ENCODE peak calls at places on chromosome 15, in seven cellular contexts. One of them, this sample, is unnamed.

GRCh38 chr15:76178321-76178720 is 118.5 kb downstream of the TMEM266 start:
- DNase-seq in cardiac muscle cell: no peak
- DNase-seq in K562: no peak
- DNase-seq in heart left ventricle: no peak
- DNase-seq in thoracic aorta: no peak
- DNase-seq in colonic mucosa: no peak
- DNase-seq in fibroblast of lung: no peak
- DNase-seq in this sample: peak; percentile 30

GRCh38 chr15:57720861-57721260 is 14.3 kb downstream of the POLR2M start:
- DNase-seq in cardiac muscle cell: no peak
- DNase-seq in K562: no peak
- DNase-seq in heart left ventricle: no peak
- DNase-seq in thoracic aorta: no peak
- DNase-seq in colonic mucosa: no peak
- DNase-seq in fibroblast of lung: peak; percentile 70
- DNase-seq in this sample: no peak

GRCh38 chr15:76169013-76169412 is 109.2 kb downstream of the TMEM266 start:
- DNase-seq in cardiac muscle cell: no peak
- DNase-seq in K562: peak; percentile 50
- DNase-seq in heart left ventricle: no peak
- DNase-seq in thoracic aorta: no peak
- DNase-seq in colonic mucosa: no peak
- DNase-seq in fibroblast of lung: no peak
- DNase-seq in this sample: no peak

GRCh38 chr15:63256433-63256884 is 20.9 kb upstream of the APH1B start:
- DNase-seq in cardiac muscle cell: no peak
- DNase-seq in K562: no peak
- DNase-seq in heart left ventricle: no peak
- DNase-seq in thoracic aorta: no peak
- DNase-seq in colonic mucosa: no peak
- DNase-seq in fibroblast of lung: peak; percentile 86
- DNase-seq in this sample: no peak

GRCh38 chr15:60580068-60580467 is 101.1 kb upstream of the ICE2 start:
- DNase-seq in cardiac muscle cell: no peak
- DNase-seq in K562: no peak
- DNase-seq in heart left ventricle: no peak
- DNase-seq in thoracic aorta: no peak
- DNase-seq in colonic mucosa: no peak
- DNase-seq in fibroblast of lung: no peak
- DNase-seq in this sample: no peak

GRCh38 chr15:100099976-100100375 is 241.8 kb downstream of the ADAMTS17 start:
- DNase-seq in cardiac muscle cell: no peak
- DNase-seq in K562: no peak
- DNase-seq in heart left ventricle: no peak
- DNase-seq in thoracic aorta: no peak
- DNase-seq in colonic mucosa: no peak
- DNase-seq in fibroblast of lung: no peak
- DNase-seq in this sample: no peak

GRCh38 chr15:90184786-90185704 is 16.1 kb upstream of the SEMA4B start:
- DNase-seq in cardiac muscle cell: peak; percentile 71
- DNase-seq in K562: peak; percentile 86
- DNase-seq in heart left ventricle: peak; percentile 79
- DNase-seq in thoracic aorta: no peak
- DNase-seq in colonic mucosa: peak; percentile 74
- DNase-seq in fibroblast of lung: peak; percentile 42
- DNase-seq in this sample: peak; percentile 84

GRCh38 chr15:41946970-41947369 is 25.4 kb downstream of the EHD4 start:
- DNase-seq in cardiac muscle cell: no peak
- DNase-seq in K562: no peak
- DNase-seq in heart left ventricle: peak; percentile 71
- DNase-seq in thoracic aorta: no peak
- DNase-seq in colonic mucosa: no peak
- DNase-seq in fibroblast of lung: no peak
- DNase-seq in this sample: no peak

GRCh38 chr15:95875141-95875643 is 455.3 kb upstream of the NR2F2 start:
- DNase-seq in cardiac muscle cell: no peak
- DNase-seq in K562: no peak
- DNase-seq in heart left ventricle: no peak
- DNase-seq in thoracic aorta: peak; percentile 24
- DNase-seq in colonic mucosa: no peak
- DNase-seq in fibroblast of lung: peak; percentile 64
- DNase-seq in this sample: no peak

GRCh38 chr15:56953790-56954189 is 35.3 kb downstream of the TCF12 start:
- DNase-seq in cardiac muscle cell: no peak
- DNase-seq in K562: no peak
- DNase-seq in heart left ventricle: no peak
- DNase-seq in thoracic aorta: no peak
- DNase-seq in colonic mucosa: no peak
- DNase-seq in fibroblast of lung: no peak
- DNase-seq in this sample: no peak

GRCh38 chr15:71781179-71781964 is 29.0 kb upstream of the NR2E3 start:
- DNase-seq in cardiac muscle cell: no peak
- DNase-seq in K562: no peak
- DNase-seq in heart left ventricle: no peak
- DNase-seq in thoracic aorta: no peak
- DNase-seq in colonic mucosa: no peak
- DNase-seq in fibroblast of lung: peak; percentile 69
- DNase-seq in this sample: no peak

GRCh38 chr15:40323953-40324937 is 753 bp downstream of the INAFM2 start:
- DNase-seq in cardiac muscle cell: no peak
- DNase-seq in K562: peak; percentile 29
- DNase-seq in heart left ventricle: no peak
- DNase-seq in thoracic aorta: no peak
- DNase-seq in colonic mucosa: no peak
- DNase-seq in fibroblast of lung: no peak
- DNase-seq in this sample: peak; percentile 54

GRCh38 chr15:84575493-84575892 is 25.3 kb upstream of the ZSCAN2 start:
- DNase-seq in cardiac muscle cell: no peak
- DNase-seq in K562: no peak
- DNase-seq in heart left ventricle: no peak
- DNase-seq in thoracic aorta: no peak
- DNase-seq in colonic mucosa: no peak
- DNase-seq in fibroblast of lung: no peak
- DNase-seq in this sample: no peak
- TF ChIP-seq CTCF in cardiac muscle cell: no peak
- TF ChIP-seq CTCF in K562: no peak
- TF ChIP-seq CTCF in heart left ventricle: no peak
- TF ChIP-seq CTCF in thoracic aorta: no peak
- TF ChIP-seq CTCF in colonic mucosa: no peak
- TF ChIP-seq CTCF in fibroblast of lung: no peak
- TF ChIP-seq CTCF in this sample: no peak

GRCh38 chr15:77430652-77431051 is 10.0 kb downstream of the HMG20A start:
- DNase-seq in cardiac muscle cell: no peak
- DNase-seq in K562: no peak
- DNase-seq in heart left ventricle: no peak
- DNase-seq in thoracic aorta: no peak
- DNase-seq in colonic mucosa: no peak
- DNase-seq in fibroblast of lung: no peak
- DNase-seq in this sample: no peak
- TF ChIP-seq CTCF in cardiac muscle cell: no peak
- TF ChIP-seq CTCF in K562: no peak
- TF ChIP-seq CTCF in heart left ventricle: no peak
- TF ChIP-seq CTCF in thoracic aorta: no peak
- TF ChIP-seq CTCF in colonic mucosa: no peak
- TF ChIP-seq CTCF in fibroblast of lung: no peak
- TF ChIP-seq CTCF in this sample: no peak

DNA sequence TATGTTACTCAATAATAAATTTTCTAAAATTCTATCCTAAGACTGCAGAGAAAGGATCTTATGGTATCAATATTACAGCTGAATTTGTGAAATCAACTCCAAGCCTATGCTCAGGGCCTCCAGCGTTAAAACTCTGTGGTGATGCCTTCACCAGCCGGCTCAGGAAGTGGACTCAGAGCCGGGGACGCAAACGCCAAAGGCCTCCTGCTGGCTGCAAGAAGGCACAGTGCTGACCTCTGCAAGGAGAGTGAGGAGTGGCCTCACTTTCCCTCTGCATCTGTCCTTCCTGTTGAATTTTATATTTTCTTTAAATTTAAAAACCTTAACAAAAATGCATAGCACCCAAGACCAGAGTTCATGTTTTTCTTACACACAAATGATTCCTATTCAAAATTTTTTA is 48.5 kb downstream of the HERC2 start:
- DNase-seq in cardiac muscle cell: peak; percentile 44
- DNase-seq in K562: no peak
- DNase-seq in heart left ventricle: no peak
- DNase-seq in thoracic aorta: no peak
- DNase-seq in colonic mucosa: no peak
- DNase-seq in fibroblast of lung: no peak
- DNase-seq in this sample: peak; percentile 37
- TF ChIP-seq CTCF in cardiac muscle cell: peak; percentile 43
- TF ChIP-seq CTCF in K562: no peak
- TF ChIP-seq CTCF in heart left ventricle: no peak
- TF ChIP-seq CTCF in thoracic aorta: peak; percentile 13
- TF ChIP-seq CTCF in colonic mucosa: no peak
- TF ChIP-seq CTCF in fibroblast of lung: peak; percentile 51
- TF ChIP-seq CTCF in this sample: peak; percentile 19

GRCh38 chr15:59105839-59106238 is 893 bp downstream of the CCNB2 start:
- DNase-seq in cardiac muscle cell: no peak
- DNase-seq in K562: peak; percentile 21
- DNase-seq in heart left ventricle: no peak
- DNase-seq in thoracic aorta: no peak
- DNase-seq in colonic mucosa: no peak
- DNase-seq in fibroblast of lung: no peak
- DNase-seq in this sample: no peak
- TF ChIP-seq CTCF in cardiac muscle cell: no peak
- TF ChIP-seq CTCF in K562: no peak
- TF ChIP-seq CTCF in heart left ventricle: no peak
- TF ChIP-seq CTCF in thoracic aorta: no peak
- TF ChIP-seq CTCF in colonic mucosa: no peak
- TF ChIP-seq CTCF in fibroblast of lung: peak; percentile 22
- TF ChIP-seq CTCF in this sample: no peak

DNA sequence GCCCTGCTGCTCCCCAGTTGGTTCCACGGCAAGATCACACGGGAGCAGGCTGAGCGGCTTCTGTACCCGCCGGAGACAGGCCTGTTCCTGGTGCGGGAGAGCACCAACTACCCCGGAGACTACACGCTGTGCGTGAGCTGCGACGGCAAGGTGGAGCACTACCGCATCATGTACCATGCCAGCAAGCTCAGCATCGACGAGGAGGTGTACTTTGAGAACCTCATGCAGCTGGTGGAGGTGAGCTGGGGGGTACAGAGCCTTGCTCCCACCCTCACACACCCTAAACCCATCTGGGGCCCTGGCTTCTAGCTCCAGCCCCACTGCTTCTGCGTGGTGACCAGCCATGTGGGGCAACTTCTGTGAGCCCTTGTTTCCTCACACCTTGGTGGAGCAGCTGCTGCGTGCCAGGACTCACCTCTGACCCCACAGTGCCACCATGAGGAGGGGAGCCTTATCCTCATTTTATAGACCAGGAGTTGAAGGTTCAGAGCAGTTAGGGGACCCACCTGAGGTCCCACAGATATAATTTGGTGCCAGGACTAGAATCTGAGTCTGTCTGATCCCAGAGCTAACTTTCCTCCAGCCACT is 13.3 kb upstream of the LMAN1L start:
- DNase-seq in cardiac muscle cell: no peak
- DNase-seq in K562: no peak
- DNase-seq in heart left ventricle: no peak
- DNase-seq in thoracic aorta: no peak
- DNase-seq in colonic mucosa: peak; percentile 28
- DNase-seq in fibroblast of lung: no peak
- DNase-seq in this sample: no peak
- TF ChIP-seq CTCF in cardiac muscle cell: no peak
- TF ChIP-seq CTCF in K562: no peak
- TF ChIP-seq CTCF in heart left ventricle: no peak
- TF ChIP-seq CTCF in thoracic aorta: no peak
- TF ChIP-seq CTCF in colonic mucosa: no peak
- TF ChIP-seq CTCF in fibroblast of lung: no peak
- TF ChIP-seq CTCF in this sample: no peak

DNA sequence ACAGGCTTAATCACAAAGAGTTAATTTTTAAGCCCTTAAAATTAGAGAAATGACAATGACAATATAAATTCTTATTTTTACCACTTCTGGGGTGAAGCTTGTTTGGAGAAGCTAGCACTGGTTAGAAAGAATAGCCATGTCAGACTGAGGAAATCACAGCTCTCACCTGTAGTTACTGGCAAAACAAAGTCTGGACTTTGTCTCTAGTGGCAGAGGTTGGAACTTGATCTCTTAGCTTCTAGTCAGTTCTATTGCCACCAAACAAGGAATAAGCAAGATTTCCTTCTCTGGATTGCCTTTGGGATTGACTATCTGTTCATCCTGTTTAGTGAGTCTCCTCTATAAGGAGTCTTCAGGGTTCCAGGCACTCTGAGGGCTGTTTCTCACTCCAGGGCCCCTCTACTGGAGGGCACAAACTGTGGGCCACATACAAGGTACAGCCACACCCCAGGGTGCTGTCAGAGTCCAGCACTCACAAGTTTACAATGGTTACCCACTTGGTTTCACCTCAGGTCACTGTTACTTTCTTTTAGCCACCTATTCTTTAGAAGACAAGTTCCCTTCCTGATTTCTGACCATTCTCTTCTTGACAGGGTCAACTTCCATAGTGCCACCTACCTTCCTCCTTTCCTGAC is 426.6 kb upstream of the THBS1 start:
- DNase-seq in cardiac muscle cell: no peak
- DNase-seq in K562: no peak
- DNase-seq in heart left ventricle: no peak
- DNase-seq in thoracic aorta: no peak
- DNase-seq in colonic mucosa: peak; percentile 32
- DNase-seq in fibroblast of lung: no peak
- DNase-seq in this sample: no peak
- TF ChIP-seq CTCF in cardiac muscle cell: no peak
- TF ChIP-seq CTCF in K562: no peak
- TF ChIP-seq CTCF in heart left ventricle: no peak
- TF ChIP-seq CTCF in thoracic aorta: no peak
- TF ChIP-seq CTCF in colonic mucosa: peak; percentile 21
- TF ChIP-seq CTCF in fibroblast of lung: peak; percentile 32
- TF ChIP-seq CTCF in this sample: peak; percentile 13

GRCh38 chr15:31560643-31561042 is 234.0 kb downstream of the KLF13 start:
- DNase-seq in cardiac muscle cell: no peak
- DNase-seq in K562: no peak
- DNase-seq in heart left ventricle: no peak
- DNase-seq in thoracic aorta: no peak
- DNase-seq in colonic mucosa: no peak
- DNase-seq in fibroblast of lung: no peak
- DNase-seq in this sample: no peak

GRCh38 chr15:31557899-31558298 is 231.3 kb downstream of the KLF13 start:
- DNase-seq in cardiac muscle cell: no peak
- DNase-seq in K562: no peak
- DNase-seq in heart left ventricle: no peak
- DNase-seq in thoracic aorta: no peak
- DNase-seq in colonic mucosa: no peak
- DNase-seq in fibroblast of lung: no peak
- DNase-seq in this sample: no peak

GRCh38 chr15:31558840-31559239 is 232.2 kb downstream of the KLF13 start:
- DNase-seq in cardiac muscle cell: no peak
- DNase-seq in K562: no peak
- DNase-seq in heart left ventricle: no peak
- DNase-seq in thoracic aorta: no peak
- DNase-seq in colonic mucosa: no peak
- DNase-seq in fibroblast of lung: no peak
- DNase-seq in this sample: no peak

GRCh38 chr15:31563421-31563820 is 236.8 kb downstream of the KLF13 start:
- DNase-seq in cardiac muscle cell: no peak
- DNase-seq in K562: no peak
- DNase-seq in heart left ventricle: no peak
- DNase-seq in thoracic aorta: no peak
- DNase-seq in colonic mucosa: no peak
- DNase-seq in fibroblast of lung: no peak
- DNase-seq in this sample: no peak

GRCh38 chr15:31561156-31561555 is 234.5 kb downstream of the KLF13 start:
- DNase-seq in cardiac muscle cell: no peak
- DNase-seq in K562: no peak
- DNase-seq in heart left ventricle: no peak
- DNase-seq in thoracic aorta: no peak
- DNase-seq in colonic mucosa: no peak
- DNase-seq in fibroblast of lung: no peak
- DNase-seq in this sample: no peak
- TF ChIP-seq CTCF in cardiac muscle cell: no peak
- TF ChIP-seq CTCF in K562: no peak
- TF ChIP-seq CTCF in heart left ventricle: no peak
- TF ChIP-seq CTCF in thoracic aorta: no peak
- TF ChIP-seq CTCF in colonic mucosa: no peak
- TF ChIP-seq CTCF in fibroblast of lung: no peak
- TF ChIP-seq CTCF in this sample: no peak

This sample was measured in nephron progenitor cell.